ENCODE peak calls at places on chromosomes 4 and X, in eight cellular contexts. V, I, M, W, L, Y, O and E are unnamed samples. For H3K36me3 and H3K27me3, the result is how much of the 10 kb centered on the place peaks cover.

GRCh38 chr4:81069706-81070331 is 39.3 kb downstream of the BMP3 start:
- DNase-seq in V (peak), I (peak), M (peak), W (peak), L (peak), Y (peak), O (peak), E (peak)

GRCh38 chr4:153970169-153970568 is 181.3 kb upstream of the SFRP2 start:
- DNase-seq in V (no peak), I (no peak), M (no peak), W (no peak), L (no peak), Y (no peak), O (no peak), E (no peak)

GRCh38 chr4:91064157-91064853 is 937.1 kb downstream of the CCSER1 start:
- DNase-seq in V (peak), I (no peak), M (no peak), W (no peak), L (no peak), Y (peak), O (peak), E (no peak)

GRCh38 chr4:159175165-159175988 is 72.5 kb downstream of the RAPGEF2 start:
- DNase-seq in V (peak), I (peak), M (no peak), W (peak), L (no peak), Y (peak), O (peak), E (peak)

GRCh38 chr4:134539729-134540231 is 338.2 kb upstream of the PABPC4L start:
- DNase-seq in V (no peak), I (no peak), M (no peak), W (no peak), L (no peak), Y (no peak), O (no peak), E (no peak)

GRCh38 chrX:145813081-145813480 is 4.5 kb upstream of the SLITRK2 start:
- DNase-seq in V (no peak), I (no peak), M (no peak), W (no peak), L (no peak), Y (no peak), O (no peak), E (no peak)

GRCh38 chr4:113882668-113883067 is 96.8 kb downstream of the ARSJ start:
- DNase-seq in V (no peak), I (no peak), M (no peak), W (peak), L (no peak), Y (peak), O (no peak), E (no peak)

GRCh38 chrX:150762258-150762867 is 69.2 kb downstream of the MTMR1 start:
- DNase-seq in V (no peak), I (no peak), M (no peak), W (no peak), L (no peak), Y (no peak), O (no peak), E (no peak)

GRCh38 chrX:154463611-154464220 is 5.6 kb downstream of the PLXNA3 start:
- DNase-seq in V (no peak), I (no peak), M (no peak), W (no peak), L (no peak), Y (no peak), O (no peak), E (no peak)
- H3K36me3 ChIP-seq in V (under half), I (under half), M (under half), W (half or more), L (under half), Y (under half), O (under half), E (under half)

GRCh38 chrX:153642313-153642654 is 4.7 kb upstream of the DUSP9 start:
- DNase-seq in V (peak), I (no peak), M (no peak), W (no peak), L (no peak), Y (no peak), O (peak), E (no peak)

GRCh38 chrX:153639177-153640044 is 7.6 kb upstream of the DUSP9 start:
- DNase-seq in V (no peak), I (peak), M (no peak), W (no peak), L (no peak), Y (no peak), O (no peak), E (no peak)

GRCh38 chrX:153640045-153640686 is 6.8 kb upstream of the DUSP9 start:
- DNase-seq in V (no peak), I (peak), M (no peak), W (no peak), L (no peak), Y (no peak), O (peak), E (no peak)

GRCh38 chrX:153641575-153642312 is 5.3 kb upstream of the DUSP9 start:
- DNase-seq in V (peak), I (no peak), M (no peak), W (no peak), L (no peak), Y (no peak), O (peak), E (no peak)

DNA sequence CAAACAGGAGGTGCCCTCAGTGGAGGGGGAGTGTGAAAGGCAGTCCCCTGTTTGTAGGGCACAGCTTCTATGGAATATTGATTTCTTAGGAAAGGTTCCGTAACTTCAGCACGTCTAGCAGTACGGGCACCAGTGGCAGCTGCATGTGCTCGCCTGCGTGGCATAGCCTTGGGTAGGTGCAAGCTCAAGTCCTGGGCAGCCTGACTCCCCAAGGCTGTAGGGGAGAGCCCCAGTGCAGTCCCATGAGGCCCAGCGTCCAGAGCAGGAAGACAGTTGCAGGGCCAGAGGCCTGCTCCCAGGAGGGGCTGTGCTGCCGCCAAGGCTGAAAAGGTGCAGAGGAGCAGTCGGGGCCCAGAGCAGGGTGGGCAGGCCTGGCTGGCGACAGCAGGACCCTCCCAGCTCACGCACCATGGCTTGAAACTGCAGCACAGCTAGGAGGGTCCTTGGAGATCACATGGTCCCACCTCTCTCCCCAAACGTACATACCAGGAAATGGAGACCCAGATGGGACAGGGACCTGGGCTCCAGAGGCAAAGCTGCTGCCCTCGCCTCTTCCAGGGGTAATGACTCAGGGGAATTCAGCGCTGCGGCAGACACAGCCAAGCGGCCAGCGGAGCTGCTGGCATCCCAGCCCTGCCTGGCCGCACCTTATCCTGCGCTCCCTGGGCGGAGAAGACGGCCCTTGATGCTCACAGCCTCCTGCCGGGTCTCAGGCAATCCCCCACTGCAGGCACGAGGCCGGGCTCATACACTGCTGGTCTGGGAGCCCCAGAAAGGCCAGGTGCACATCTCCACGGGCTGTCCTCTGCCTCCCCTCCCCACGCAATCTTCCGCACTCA is 6.0 kb upstream of the DUSP9 start:
- DNase-seq in V (peak), I (peak), M (no peak), W (no peak), L (peak), Y (no peak), O (peak), E (no peak)
- H3K27me3 ChIP-seq in V (half or more), I (under half), M (half or more), W (under half), L (under half), Y (under half), O (half or more), E (under half)

GRCh38 chr4:165873298-165874071 is 448 bp downstream of the TLL1 start:
- DNase-seq in V (peak), I (peak), M (no peak), W (no peak), L (peak), Y (no peak), O (peak), E (no peak)
- H3K4me3 ChIP-seq in V (peak), I (peak), M (peak), W (no peak), L (peak), Y (peak), O (peak), E (no peak)

GRCh38 chrX:1488141-1488540 is 35.4 kb upstream of the ASMTL start:
- DNase-seq in V (no peak), I (no peak), M (no peak), W (no peak), L (no peak), Y (no peak), O (no peak), E (no peak)
- H3K36me3 ChIP-seq in V (under half), I (under half), M (under half), W (under half), L (under half), Y (under half), O (under half), E (under half)

GRCh38 chrX:69153060-69153730 is 12.1 kb downstream of the PJA1 start:
- DNase-seq in V (peak), I (no peak), M (peak), W (peak), L (no peak), Y (no peak), O (peak), E (no peak)
- H3K27me3 ChIP-seq in V (under half), I (under half), M (under half), W (under half), L (under half), Y (under half), O (under half), E (under half)